ENCODE peak calls at places on chromosomes 1 and 21, in eight cellular contexts. M, C, V, E, X, Q, B and T are unnamed samples.
A peak's percentile ranks its signal among the peaks of the same experiment; 100 is the strongest.

GRCh38 chr1:45306319-45306718 is 20.4 kb upstream of the HPDL start:
- DNase-seq in M (no peak), C (no peak), V (no peak), E (no peak), X (no peak), Q (peak; percentile 17), B (no peak), T (peak; percentile 63)

GRCh38 chr1:9659328-9659727 is 7.8 kb downstream of the PIK3CD start:
- DNase-seq in M (no peak), C (no peak), V (peak; percentile 16), E (no peak), X (no peak), Q (peak; percentile 84), B (no peak), T (peak; percentile 80)

GRCh38 chr1:235881930-235882700 is 15.4 kb upstream of the LYST start:
- DNase-seq in M (no peak), C (no peak), V (no peak), E (no peak), X (no peak), Q (no peak), B (no peak), T (no peak)

GRCh38 chr1:175920401-175920800 is 177.0 kb upstream of the TNR start:
- DNase-seq in M (no peak), C (no peak), V (no peak), E (no peak), X (no peak), Q (no peak), B (no peak), T (no peak)

GRCh38 chr1:204261746-204262505 is 48.1 kb upstream of the GOLT1A start:
- DNase-seq in M (no peak), C (no peak), V (peak; percentile 26), E (no peak), X (no peak), Q (peak; percentile 80), B (no peak), T (peak; percentile 46)

GRCh38 chr1:41742219-41742618 is 176.5 kb downstream of the HIVEP3 start:
- DNase-seq in M (no peak), C (no peak), V (peak; percentile 33), E (no peak), X (no peak), Q (peak; percentile 88), B (no peak), T (peak; percentile 58)

GRCh38 chr1:245045087-245045881 is 109.5 kb upstream of the KIF26B start:
- DNase-seq in M (no peak), C (no peak), V (peak; percentile 22), E (no peak), X (no peak), Q (peak; percentile 15), B (peak; percentile 75), T (peak; percentile 49)

GRCh38 chr1:59317343-59317742 is 20.4 kb downstream of the FGGY start:
- DNase-seq in M (no peak), C (no peak), V (no peak), E (no peak), X (no peak), Q (no peak), B (no peak), T (no peak)

GRCh38 chr1:70415882-70416281 is 4.8 kb downstream of the CTH start:
- DNase-seq in M (no peak), C (no peak), V (no peak), E (no peak), X (no peak), Q (no peak), B (no peak), T (no peak)

GRCh38 chr1:30870656-30871055 is 37.9 kb downstream of the SDC3 start:
- DNase-seq in M (no peak), C (no peak), V (no peak), E (no peak), X (no peak), Q (no peak), B (no peak), T (no peak)

GRCh38 chr1:30871276-30871871 is 37.2 kb downstream of the SDC3 start:
- DNase-seq in M (no peak), C (no peak), V (no peak), E (no peak), X (no peak), Q (no peak), B (no peak), T (no peak)

GRCh38 chr1:30868833-30869435 is 39.6 kb downstream of the SDC3 start:
- DNase-seq in M (no peak), C (no peak), V (no peak), E (no peak), X (no peak), Q (no peak), B (no peak), T (no peak)

GRCh38 chr1:30872033-30872947 is 36.3 kb downstream of the SDC3 start:
- DNase-seq in M (no peak), C (no peak), V (no peak), E (no peak), X (no peak), Q (no peak), B (no peak), T (no peak)

DNA sequence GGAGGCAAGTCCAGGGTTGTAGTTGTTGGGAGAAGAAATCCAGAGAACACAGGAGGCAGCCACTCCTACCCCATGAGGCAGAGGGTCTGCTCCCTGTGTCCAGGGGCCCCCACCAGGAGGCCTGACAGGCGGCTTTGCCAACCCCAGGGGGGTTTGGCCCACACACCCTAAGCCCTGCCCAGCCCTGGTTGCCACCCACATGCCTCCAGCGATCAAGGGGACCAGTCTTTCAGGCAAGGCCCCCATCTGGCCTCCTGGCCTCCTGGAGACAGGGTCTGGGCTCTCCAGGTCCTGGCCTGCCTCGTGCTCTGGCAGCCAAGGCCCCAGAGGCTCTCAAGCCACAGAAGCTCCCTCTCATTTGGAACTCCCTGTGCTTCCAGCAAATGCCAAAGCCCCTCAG is 38.5 kb downstream of the SDC3 start:
- DNase-seq in M (no peak), C (no peak), V (no peak), E (no peak), X (no peak), Q (no peak), B (no peak), T (no peak)
- H3K4me3 ChIP-seq in M (no peak overlapping the region), C (no peak overlapping the region), V (no peak overlapping the region), E (no peak overlapping the region), X (no peak overlapping the region), Q (no peak overlapping the region), B (no peak overlapping the region), T (no peak overlapping the region)

GRCh38 chr1:96843196-96843595 is 121.6 kb downstream of the PTBP2 start:
- DNase-seq in M (no peak), C (no peak), V (no peak), E (no peak), X (no peak), Q (peak; percentile 88), B (no peak), T (peak; percentile 79)

GRCh38 chr1:96845464-96845863 is 123.9 kb downstream of the PTBP2 start:
- DNase-seq in M (no peak), C (no peak), V (no peak), E (no peak), X (no peak), Q (no peak), B (peak; percentile 34), T (peak; percentile 26)

GRCh38 chr1:96840396-96840795 is 118.8 kb downstream of the PTBP2 start:
- DNase-seq in M (no peak), C (no peak), V (no peak), E (no peak), X (no peak), Q (peak; percentile 80), B (no peak), T (no peak)

GRCh38 chr1:96843601-96844000 is 122.0 kb downstream of the PTBP2 start:
- DNase-seq in M (no peak), C (no peak), V (no peak), E (no peak), X (no peak), Q (peak; percentile 47), B (no peak), T (no peak)

DNA sequence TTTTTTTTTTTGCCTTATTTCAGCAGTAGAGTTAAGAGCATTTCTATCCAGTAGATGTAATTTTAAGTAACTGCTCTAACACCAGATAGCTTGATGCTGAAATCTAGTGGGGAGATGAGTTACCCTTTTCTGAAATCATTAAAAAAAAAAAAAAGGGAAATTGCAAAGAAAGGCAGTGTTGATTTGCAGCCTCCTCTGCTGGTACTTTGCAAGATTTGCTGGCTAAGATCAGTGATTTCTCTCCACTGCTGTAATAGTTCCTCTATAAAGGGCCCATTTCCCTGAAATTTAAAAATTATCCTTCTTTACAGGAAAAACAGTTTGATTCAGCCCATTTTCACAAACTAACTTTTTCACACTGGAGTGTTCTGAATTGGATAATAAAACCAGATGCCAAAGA is 120.6 kb downstream of the PTBP2 start:
- DNase-seq in M (no peak), C (no peak), V (no peak), E (no peak), X (no peak), Q (peak; percentile 14), B (no peak), T (peak; percentile 33)
- TF ChIP-seq CTCF in M (no peak), C (no peak), V (peak; percentile 21), E (no peak), X (no peak), Q (peak; percentile 35), B (no peak), T (peak; percentile 43)

GRCh38 chr1:242146640-242147039 is 147.7 kb upstream of the MAP1LC3C start:
- DNase-seq in M (no peak), C (no peak), V (no peak), E (no peak), X (no peak), Q (no peak), B (no peak), T (no peak)

GRCh38 chr1:242147096-242147976 is 148.4 kb upstream of the MAP1LC3C start:
- DNase-seq in M (no peak), C (no peak), V (peak; percentile 32), E (no peak), X (no peak), Q (peak; percentile 48), B (no peak), T (no peak)
- H3K4me3 ChIP-seq in M (no peak overlapping the region), C (no peak overlapping the region), V (peak overlapping the region; percentile 21), E (no peak overlapping the region), X (peak overlapping the region; percentile 35), Q (no peak overlapping the region), B (no peak overlapping the region), T (no peak overlapping the region)

GRCh38 chr21:34797202-34797527 is 128.4 kb downstream of the CLIC6 start:
- DNase-seq in M (no peak), C (no peak), V (no peak), E (no peak), X (no peak), Q (no peak), B (no peak), T (no peak)

GRCh38 chr21:34796518-34797201 is 127.9 kb downstream of the CLIC6 start:
- DNase-seq in M (no peak), C (no peak), V (no peak), E (no peak), X (no peak), Q (no peak), B (no peak), T (no peak)

GRCh38 chr21:34794686-34795085 is 125.9 kb downstream of the CLIC6 start:
- DNase-seq in M (no peak), C (no peak), V (no peak), E (no peak), X (no peak), Q (no peak), B (no peak), T (no peak)

GRCh38 chr21:34793471-34793870 is 124.7 kb downstream of the CLIC6 start:
- DNase-seq in M (no peak), C (no peak), V (no peak), E (no peak), X (no peak), Q (no peak), B (no peak), T (no peak)

GRCh38 chr21:34795152-34796141 is 126.7 kb downstream of the CLIC6 start:
- DNase-seq in M (no peak), C (no peak), V (no peak), E (peak; percentile 43), X (no peak), Q (peak; percentile 80), B (peak; percentile 67), T (peak; percentile 82)
- TF ChIP-seq CTCF in M (no peak), C (no peak), V (peak; percentile 12), E (peak; percentile 10), X (peak; percentile 14), Q (peak; percentile 30), B (peak; percentile 19), T (peak; percentile 15)